ENCODE peak calls at places on chromosomes 7 and 10, in ten cellular contexts. G, E, H, I, F, U, Y, A, P and N are unnamed samples. For H3K9me3, the result is how much of the 10 kb centered on the place peaks cover.

GRCh38 chr7:50651227-50651989 is 86.2 kb upstream of the DDC start:
- DNase-seq in G (no peak), E (no peak), H (no peak), I (no peak), F (no peak), U (no peak), Y (no peak), A (no peak), P (no peak), N (no peak)

GRCh38 chr7:27933691-27934565 is 194.0 kb downstream of the TAX1BP1 start:
- DNase-seq in G (peak), E (no peak), H (no peak), I (no peak), F (no peak), U (no peak), Y (no peak), A (peak), P (no peak), N (no peak)

GRCh38 chr10:95742529-95742884 is 13.5 kb upstream of the ENTPD1 start:
- DNase-seq in G (no peak), E (peak), H (peak), I (no peak), F (no peak), U (peak), Y (peak), A (peak), P (peak), N (no peak)

GRCh38 chr7:151130741-151131157 is 36.7 kb downstream of the GBX1 start:
- DNase-seq in G (no peak), E (no peak), H (no peak), I (no peak), F (no peak), U (no peak), Y (peak), A (no peak), P (no peak), N (no peak)

GRCh38 chr10:68601490-68602265 is 41.5 kb downstream of the TET1 start:
- DNase-seq in G (peak), E (no peak), H (no peak), I (no peak), F (no peak), U (no peak), Y (no peak), A (no peak), P (no peak), N (no peak)

GRCh38 chr10:92990615-92991014 is 70.0 kb upstream of the CYP26C1 start:
- DNase-seq in G (no peak), E (no peak), H (no peak), I (no peak), F (no peak), U (peak), Y (no peak), A (peak), P (no peak), N (no peak)

GRCh38 chr10:50604049-50604640 is 19.6 kb downstream of the SGMS1 start:
- DNase-seq in G (peak), E (no peak), H (no peak), I (no peak), F (no peak), U (no peak), Y (no peak), A (peak), P (no peak), N (no peak)

GRCh38 chr7:155188821-155189599 is 108.7 kb upstream of the INSIG1 start:
- DNase-seq in G (no peak), E (no peak), H (no peak), I (no peak), F (peak), U (peak), Y (no peak), A (peak), P (no peak), N (no peak)

GRCh38 chr10:16967866-16968721 is 150.9 kb upstream of the RSU1 start:
- DNase-seq in G (no peak), E (no peak), H (no peak), I (no peak), F (peak), U (peak), Y (peak), A (peak), P (no peak), N (no peak)

GRCh38 chr7:2072042-2072441 is 160.7 kb downstream of the MAD1L1 start:
- DNase-seq in G (peak), E (no peak), H (no peak), I (no peak), F (no peak), U (no peak), Y (no peak), A (no peak), P (no peak), N (no peak)

GRCh38 chr7:23533160-23533559 is 1.4 kb upstream of the TRA2A start:
- DNase-seq in G (no peak), E (no peak), H (no peak), I (no peak), F (no peak), U (no peak), Y (no peak), A (no peak), P (no peak), N (no peak)

GRCh38 chr10:13707156-13707881 is 120.6 kb downstream of the PRPF18 start:
- DNase-seq in G (no peak), E (peak), H (peak), I (peak), F (peak), U (peak), Y (peak), A (peak), P (peak), N (no peak)

GRCh38 chr7:110775046-110775445 is 315.9 kb upstream of the LRRN3 start:
- DNase-seq in G (no peak), E (no peak), H (no peak), I (no peak), F (peak), U (peak), Y (no peak), A (peak), P (no peak), N (no peak)

GRCh38 chr7:35593896-35594295 is 101.0 kb downstream of the HERPUD2 start:
- DNase-seq in G (peak), E (no peak), H (no peak), I (no peak), F (no peak), U (no peak), Y (no peak), A (no peak), P (no peak), N (no peak)

GRCh38 chr7:146115665-146116451 is 743 bp upstream of the CNTNAP2 start:
- DNase-seq in G (peak), E (peak), H (peak), I (peak), F (no peak), U (no peak), Y (peak), A (peak), P (no peak), N (no peak)

GRCh38 chr7:43876266-43876665 is 6.9 kb upstream of the MRPS24 start:
- DNase-seq in G (peak), E (no peak), H (no peak), I (no peak), F (no peak), U (no peak), Y (no peak), A (no peak), P (no peak), N (no peak)

GRCh38 chr7:41487229-41487861 is 215.5 kb downstream of the INHBA start:
- DNase-seq in G (no peak), E (no peak), H (no peak), I (no peak), F (no peak), U (no peak), Y (no peak), A (no peak), P (no peak), N (no peak)

GRCh38 chr10:126013489-126014281 is 117.3 kb downstream of the FANK1 start:
- DNase-seq in G (no peak), E (no peak), H (no peak), I (no peak), F (peak), U (peak), Y (no peak), A (peak), P (no peak), N (no peak)

GRCh38 chr10:29749150-29749549 is 114.4 kb upstream of the SVIL start:
- DNase-seq in G (no peak), E (no peak), H (no peak), I (no peak), F (no peak), U (no peak), Y (no peak), A (no peak), P (no peak), N (no peak)

GRCh38 chr10:13526952-13527863 is 1.6 kb downstream of the BEND7 start:
- DNase-seq in G (no peak), E (no peak), H (no peak), I (no peak), F (no peak), U (peak), Y (no peak), A (peak), P (no peak), N (no peak)

GRCh38 chr7:11355571-11355970 is 381.9 kb downstream of the PHF14 start:
- DNase-seq in G (no peak), E (no peak), H (no peak), I (no peak), F (no peak), U (no peak), Y (no peak), A (no peak), P (no peak), N (no peak)

GRCh38 chr7:70426249-70426880 is 705.6 kb upstream of the GALNT17 start:
- DNase-seq in G (peak), E (no peak), H (no peak), I (no peak), F (no peak), U (no peak), Y (no peak), A (no peak), P (no peak), N (no peak)

GRCh38 chr7:143408686-143409551 is at the start of gene EPHA1:
- DNase-seq in G (no peak), E (peak), H (peak), I (peak), F (no peak), U (no peak), Y (no peak), A (no peak), P (no peak), N (peak)

GRCh38 chr7:73613954-73614735 is 10.2 kb downstream of the MLXIPL start:
- DNase-seq in G (no peak), E (no peak), H (no peak), I (no peak), F (no peak), U (no peak), Y (no peak), A (peak), P (no peak), N (no peak)

GRCh38 chr10:125531470-125531869 is 151.5 kb downstream of the TEX36 start:
- DNase-seq in G (no peak), E (no peak), H (no peak), I (no peak), F (no peak), U (no peak), Y (no peak), A (peak), P (no peak), N (no peak)

GRCh38 chr10:123556049-123556448 is 110.1 kb upstream of the GPR26 start:
- DNase-seq in G (no peak), E (no peak), H (no peak), I (no peak), F (no peak), U (no peak), Y (no peak), A (no peak), P (no peak), N (no peak)

GRCh38 chr10:24811906-24812305 is 88.2 kb upstream of the ARHGAP21 start:
- DNase-seq in G (no peak), E (no peak), H (no peak), I (no peak), F (no peak), U (no peak), Y (peak), A (peak), P (no peak), N (no peak)

GRCh38 chr7:103799298-103799697 is 190.2 kb downstream of the RELN start:
- DNase-seq in G (no peak), E (no peak), H (no peak), I (no peak), F (no peak), U (no peak), Y (no peak), A (no peak), P (no peak), N (no peak)

GRCh38 chr10:102612964-102613275 is 31.4 kb upstream of the TRIM8 start:
- DNase-seq in G (no peak), E (no peak), H (no peak), I (no peak), F (no peak), U (no peak), Y (no peak), A (no peak), P (no peak), N (peak)

GRCh38 chr10:29482591-29483421 is 152.0 kb downstream of the SVIL start:
- DNase-seq in G (peak), E (no peak), H (no peak), I (no peak), F (no peak), U (peak), Y (no peak), A (peak), P (no peak), N (peak)

GRCh38 chr10:78974409-78975317 is 94.1 kb upstream of the ZMIZ1 start:
- DNase-seq in G (peak), E (peak), H (peak), I (peak), F (no peak), U (peak), Y (peak), A (peak), P (peak), N (peak)

GRCh38 chr7:19011212-19011611 is 106.2 kb downstream of the TWIST1 start:
- DNase-seq in G (no peak), E (no peak), H (no peak), I (no peak), F (no peak), U (no peak), Y (no peak), A (peak), P (no peak), N (no peak)

GRCh38 chr7:132485600-132486594 is 90.4 kb downstream of the PLXNA4 start:
- DNase-seq in G (no peak), E (no peak), H (peak), I (no peak), F (no peak), U (no peak), Y (peak), A (peak), P (peak), N (peak)

GRCh38 chr10:5604236-5604925 is 62.0 kb downstream of the ASB13 start:
- DNase-seq in G (no peak), E (no peak), H (no peak), I (no peak), F (no peak), U (no peak), Y (no peak), A (no peak), P (no peak), N (no peak)

GRCh38 chr10:970311-971149 is 17.7 kb upstream of the GTPBP4 start:
- DNase-seq in G (no peak), E (peak), H (peak), I (peak), F (no peak), U (no peak), Y (no peak), A (no peak), P (no peak), N (no peak)

GRCh38 chr10:122192142-122192541 is 79.0 kb upstream of the BTBD16 start:
- DNase-seq in G (no peak), E (no peak), H (no peak), I (no peak), F (no peak), U (no peak), Y (no peak), A (no peak), P (no peak), N (no peak)

GRCh38 chr7:122442929-122443328 is 138.4 kb upstream of the FEZF1 start:
- DNase-seq in G (no peak), E (no peak), H (no peak), I (no peak), F (no peak), U (no peak), Y (no peak), A (no peak), P (no peak), N (no peak)

GRCh38 chr10:86091216-86091615 is 275.4 kb downstream of the GRID1 start:
- DNase-seq in G (no peak), E (no peak), H (no peak), I (no peak), F (no peak), U (no peak), Y (no peak), A (no peak), P (no peak), N (no peak)

GRCh38 chr10:31605426-31605825 is 286.4 kb downstream of the ZEB1 start:
- DNase-seq in G (no peak), E (no peak), H (no peak), I (no peak), F (no peak), U (no peak), Y (no peak), A (no peak), P (no peak), N (no peak)

GRCh38 chr7:77331938-77332695 is 84.0 kb downstream of the GSAP start:
- DNase-seq in G (peak), E (peak), H (peak), I (peak), F (peak), U (peak), Y (peak), A (peak), P (peak), N (no peak)

DNA sequence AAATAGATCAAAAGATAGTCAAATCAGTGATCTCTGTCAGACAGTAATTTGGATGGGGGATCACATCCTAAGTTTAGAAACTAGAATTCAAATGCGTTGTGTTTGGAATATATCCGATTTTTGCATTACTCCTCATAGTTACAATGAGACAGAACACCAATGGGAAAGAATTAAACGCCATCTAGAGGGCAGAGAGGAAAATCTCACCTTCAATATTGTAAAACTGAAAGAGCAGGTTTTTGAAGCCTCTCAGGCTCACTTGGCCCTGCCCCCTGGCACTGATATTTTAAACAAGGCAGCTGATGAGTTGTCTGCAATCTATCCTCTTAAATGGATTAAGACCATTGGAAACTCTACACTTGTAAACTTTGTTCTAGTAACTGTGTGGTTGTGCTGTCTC is 17.7 kb downstream of the FRG2B start:
- DNase-seq in G (peak), E (no peak), H (no peak), I (no peak), F (no peak), U (no peak), Y (no peak), A (peak), P (no peak), N (no peak)
- H3K9me3 ChIP-seq in G (under half), E (under half), H (under half), I (under half), F (under half), U (under half), Y (under half), A (under half), P (under half), N (under half)

DNA sequence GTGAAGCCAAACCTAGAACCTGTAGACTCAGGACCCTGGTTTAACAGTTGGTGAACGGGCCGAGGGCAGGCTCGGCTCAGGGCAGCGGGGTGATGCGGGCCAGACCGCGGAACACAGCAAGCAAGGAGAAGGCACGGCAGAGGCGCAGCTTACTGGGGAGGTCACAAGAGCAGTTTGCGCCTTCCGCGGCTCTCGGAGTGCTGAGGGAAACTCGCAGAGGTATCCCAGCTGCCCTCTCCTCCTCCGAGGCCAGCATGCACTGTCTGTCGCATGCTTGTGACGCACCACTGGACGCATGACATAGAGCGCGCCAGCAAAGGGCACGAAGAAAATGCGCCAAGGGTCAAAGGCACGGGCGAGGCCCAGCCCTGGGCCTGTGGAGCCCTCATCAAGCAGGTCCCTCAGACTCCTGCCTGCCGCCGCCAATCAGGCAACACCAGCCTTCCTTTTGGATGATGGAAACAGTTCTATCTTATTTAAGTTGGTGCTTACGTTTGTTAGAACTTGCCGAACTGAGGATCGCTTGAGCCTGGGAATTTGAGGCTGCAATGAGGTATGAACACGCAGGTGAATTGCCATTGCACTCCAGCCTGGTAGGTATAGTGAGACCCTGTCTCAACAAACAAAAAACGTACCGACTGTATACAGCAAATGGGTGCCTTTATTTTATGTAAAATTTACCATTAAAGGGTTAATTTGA is 574.3 kb upstream of the GHITM start:
- DNase-seq in G (no peak), E (no peak), H (no peak), I (no peak), F (no peak), U (no peak), Y (no peak), A (no peak), P (no peak), N (no peak)
- H3K9me3 ChIP-seq in G (under half), E (under half), H (under half), I (under half), F (under half), U (under half), Y (under half), A (under half), P (under half), N (under half)

DNA sequence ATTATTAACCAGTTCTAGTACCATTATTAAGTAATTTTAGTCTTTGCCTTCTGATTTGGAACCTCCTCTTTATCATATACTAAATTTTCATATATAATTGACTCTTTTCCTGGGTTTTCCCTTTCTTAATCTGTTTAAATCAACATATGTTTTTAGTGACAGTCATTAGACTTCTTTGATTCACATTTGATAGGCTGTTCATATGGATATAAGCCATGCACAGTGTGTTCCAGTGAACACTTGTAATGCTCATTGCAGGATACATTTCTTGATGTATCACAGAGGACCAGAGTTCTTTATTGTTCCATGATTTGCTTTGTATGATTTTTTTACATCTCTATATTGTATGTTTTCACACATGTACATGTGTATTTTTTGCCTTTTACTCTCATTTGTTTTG is 114.0 kb downstream of the MLLT10 start:
- DNase-seq in G (no peak), E (no peak), H (no peak), I (no peak), F (no peak), U (no peak), Y (no peak), A (no peak), P (no peak), N (no peak)
- H3K9me3 ChIP-seq in G (under half), E (under half), H (under half), I (under half), F (under half), U (under half), Y (under half), A (under half), P (under half), N (under half)

GRCh38 chr7:392822-393221 is 102.9 kb downstream of the FOXL3 start:
- DNase-seq in G (no peak), E (no peak), H (no peak), I (no peak), F (no peak), U (no peak), Y (no peak), A (no peak), P (no peak), N (no peak)
- H3K9me3 ChIP-seq in G (under half), E (under half), H (under half), I (under half), F (half or more), U (under half), Y (under half), A (under half), P (under half), N (under half)

DNA sequence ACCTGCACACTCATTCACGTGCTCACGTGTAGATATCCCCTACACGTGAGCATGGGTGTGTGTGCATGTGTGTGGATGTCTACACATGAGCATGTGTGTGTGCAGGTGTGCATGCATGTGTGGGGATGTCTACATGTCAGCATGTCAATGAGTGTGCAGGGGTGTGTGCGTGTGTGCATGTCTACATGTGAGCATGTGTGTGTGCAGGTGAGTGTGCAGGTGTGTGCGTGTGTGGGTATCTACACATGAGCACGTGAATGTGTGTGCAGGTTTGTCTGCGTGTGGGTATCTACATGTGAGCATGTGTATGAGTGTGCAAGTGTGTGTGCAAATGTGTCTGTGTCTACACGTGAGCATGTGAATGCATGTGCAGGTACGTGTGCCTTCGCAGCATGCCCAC is 274.8 kb downstream of the PTPRN2 start:
- DNase-seq in G (no peak), E (no peak), H (no peak), I (no peak), F (no peak), U (no peak), Y (no peak), A (no peak), P (no peak), N (no peak)
- H3K9me3 ChIP-seq in G (under half), E (under half), H (under half), I (under half), F (half or more), U (half or more), Y (under half), A (under half), P (under half), N (under half)